ENCODE peak calls at places on chromosomes 4 and X, in eight cellular contexts. D is suprapubic skin, Y is Peyer's patch, N is HepG2, P is testis, B is transverse colon, G is uterus, I is HCT116. U is an unnamed sample.

GRCh38 chr4:121788896-121789295 is 12.2 kb upstream of the EXOSC9 start:
- DNase-seq in P (no peak), D (no peak), I (no peak), N (no peak), B (no peak), G (no peak), Y (no peak), U (no peak)

GRCh38 chrX:119692241-119693031 is 532 bp downstream of the SEPTIN6 start:
- DNase-seq in Y (peak; percentile 80), D (no peak), P (peak; percentile 27), G (no peak), I (no peak), N (no peak), B (peak; percentile 47), U (no peak)

GRCh38 chrX:119573840-119574393 is 446 bp upstream of the UBE2A start:
- DNase-seq in G (peak; percentile 22), P (peak; percentile 22), I (peak; percentile 15), B (no peak), D (no peak), N (peak; percentile 10), Y (no peak), U (peak; percentile 7)

GRCh38 chr4:150451883-150452282 is 130.1 kb upstream of the MAB21L2 start:
- DNase-seq in I (no peak), G (no peak), P (no peak), Y (no peak), D (no peak), B (no peak), N (no peak), U (no peak)

GRCh38 chrX:16733013-16733412 is 13.6 kb downstream of the SYAP1 start:
- DNase-seq in B (no peak), P (no peak), N (no peak), G (no peak), Y (no peak), D (no peak), I (no peak), U (no peak)

GRCh38 chr4:77240469-77241066 is 83.6 kb downstream of the CCNG2 start:
- DNase-seq in B (peak; percentile 62), G (no peak), D (peak; percentile 63), Y (peak; percentile 75), P (peak; percentile 64), I (peak; percentile 51), N (peak; percentile 43), U (peak; percentile 24)

GRCh38 chrX:6460893-6461490 is 73.9 kb downstream of the VCX3A start:
- DNase-seq in G (no peak), B (no peak), Y (no peak), I (no peak), D (no peak), P (no peak), N (no peak), U (no peak)

GRCh38 chrX:118459494-118459893 is 36.1 kb upstream of the DOCK11 start:
- DNase-seq in D (no peak), Y (no peak), P (no peak), I (no peak), G (no peak), N (peak; percentile 23), B (no peak), U (peak; percentile 9)

GRCh38 chr4:85565761-85566480 is 91.0 kb downstream of the ARHGAP24 start:
- DNase-seq in Y (no peak), D (no peak), G (no peak), N (no peak), B (no peak), I (no peak), P (no peak), U (no peak)

GRCh38 chr4:12852338-12853307 is 631.5 kb downstream of the RAB28 start:
- DNase-seq in D (no peak), B (no peak), P (no peak), Y (no peak), N (peak; percentile 76), G (peak; percentile 16), I (peak; percentile 63), U (no peak)

GRCh38 chr4:86921608-86922252 is 13.1 kb upstream of the AFF1 start:
- DNase-seq in G (no peak), N (no peak), P (no peak), Y (no peak), B (no peak), D (no peak), I (no peak), U (no peak)

GRCh38 chrX:74579597-74580209 is 34.7 kb downstream of the RLIM start:
- DNase-seq in N (no peak), B (no peak), I (no peak), D (no peak), Y (no peak), G (no peak), P (no peak), U (no peak)

GRCh38 chrX:145716226-145716625 is 101.4 kb upstream of the SLITRK2 start:
- DNase-seq in G (no peak), P (no peak), Y (no peak), N (no peak), I (no peak), B (no peak), D (no peak), U (no peak)

GRCh38 chr4:145154573-145154972 is 25.8 kb downstream of the OTUD4 start:
- DNase-seq in D (no peak), I (no peak), P (peak; percentile 43), N (peak; percentile 31), G (no peak), Y (no peak), B (no peak), U (no peak)

GRCh38 chrX:63506320-63506719 is 155.2 kb upstream of the SPIN4 start:
- DNase-seq in G (no peak), D (no peak), B (no peak), P (no peak), I (peak; percentile 15), Y (no peak), N (peak; percentile 15), U (no peak)

GRCh38 chr4:82842593-82842992 is 44.0 kb upstream of the SCD5 start:
- DNase-seq in N (peak; percentile 13), I (no peak), Y (no peak), P (no peak), B (no peak), D (no peak), G (no peak), U (no peak)

GRCh38 chr4:17690898-17691297 is 76.5 kb downstream of the MED28 start:
- DNase-seq in B (no peak), P (no peak), D (no peak), N (peak; percentile 72), I (peak; percentile 48), G (no peak), Y (no peak), U (no peak)

GRCh38 chr4:25474690-25475089 is 97.6 kb downstream of the ANAPC4 start:
- DNase-seq in Y (no peak), I (no peak), B (no peak), N (no peak), P (no peak), D (no peak), G (no peak), U (no peak)

GRCh38 chrX:68827256-68827655 is 1.6 kb upstream of the EFNB1 start:
- DNase-seq in N (no peak), B (no peak), I (no peak), P (no peak), Y (no peak), D (no peak), G (no peak), U (no peak)

GRCh38 chrX:110004970-110005369 is 2.1 kb downstream of the TMEM164 start:
- DNase-seq in I (no peak), G (no peak), N (no peak), Y (no peak), B (no peak), P (no peak), D (no peak), U (no peak)

DNA sequence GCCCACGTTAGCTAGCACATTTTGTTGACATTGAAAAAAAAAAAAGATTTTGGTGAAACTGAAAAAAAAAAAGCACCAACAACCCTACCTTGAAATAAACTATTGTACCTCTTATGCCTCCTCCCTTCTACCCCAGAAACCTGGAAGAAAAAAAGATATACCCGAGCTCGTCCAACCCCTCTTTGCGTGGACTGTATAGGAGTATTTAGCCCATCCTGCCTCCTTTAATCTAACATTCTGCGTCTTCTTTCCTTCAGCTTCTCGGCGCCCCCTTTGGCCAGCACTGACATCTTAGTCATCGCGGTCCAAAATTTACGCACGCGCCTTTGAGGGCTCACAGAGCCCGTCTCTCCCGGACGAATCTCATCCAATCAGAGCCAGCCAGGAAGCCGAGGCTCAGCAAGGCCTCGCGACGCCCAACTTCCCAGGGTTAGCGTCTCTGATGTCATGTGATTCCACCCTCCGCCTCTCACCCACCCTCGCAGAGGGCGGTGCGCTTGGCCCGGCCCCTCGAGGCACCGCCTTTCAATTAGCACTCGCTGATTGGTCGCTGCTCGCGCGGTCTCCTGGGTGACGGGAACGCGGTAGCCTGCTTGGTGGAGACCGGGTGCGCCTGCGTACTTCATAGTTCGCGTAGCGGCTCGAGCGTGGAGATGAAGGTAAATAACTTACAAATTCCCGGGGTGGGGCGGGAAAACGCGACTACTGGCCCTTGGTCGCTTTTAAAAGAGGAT is at the start of gene WDR19:
- DNase-seq in P (peak; percentile 99), B (peak; percentile 99), I (peak; percentile 99), Y (peak; percentile 99), N (peak; percentile 99), G (peak; percentile 98), D (peak; percentile 99), U (peak; percentile 95)
- TF ChIP-seq POLR2A in P (no peak), B (no peak), I (no peak), Y (no peak), N (no peak), G (peak; percentile 56), D (no peak), U (peak; percentile 68)

DNA sequence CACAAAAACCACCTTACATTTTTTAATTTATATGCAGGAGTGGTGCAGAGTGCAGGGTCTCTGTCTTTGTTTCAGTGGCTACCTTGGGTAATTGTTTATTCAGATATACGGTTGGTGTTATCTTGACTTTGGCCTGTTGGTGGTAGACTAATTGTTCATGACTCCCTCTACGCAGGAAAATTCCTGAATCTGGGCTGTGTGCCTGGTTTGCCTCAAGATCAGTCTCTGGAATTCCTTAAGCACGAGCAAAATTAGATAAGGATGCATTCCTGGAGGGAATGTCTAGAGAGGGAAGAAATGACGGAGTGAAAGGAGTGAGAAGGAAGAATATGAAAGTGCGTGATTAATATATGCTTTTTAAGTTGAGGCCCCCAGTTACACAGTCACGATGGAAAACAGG is 576.9 kb upstream of the PCDH10 start:
- DNase-seq in P (no peak), Y (no peak), B (no peak), N (no peak), I (no peak), D (no peak), G (no peak), U (no peak)
- TF ChIP-seq CTCF in P (no peak), Y (no peak), B (no peak), N (no peak), I (no peak), D (no peak), G (no peak), U (no peak)

DNA sequence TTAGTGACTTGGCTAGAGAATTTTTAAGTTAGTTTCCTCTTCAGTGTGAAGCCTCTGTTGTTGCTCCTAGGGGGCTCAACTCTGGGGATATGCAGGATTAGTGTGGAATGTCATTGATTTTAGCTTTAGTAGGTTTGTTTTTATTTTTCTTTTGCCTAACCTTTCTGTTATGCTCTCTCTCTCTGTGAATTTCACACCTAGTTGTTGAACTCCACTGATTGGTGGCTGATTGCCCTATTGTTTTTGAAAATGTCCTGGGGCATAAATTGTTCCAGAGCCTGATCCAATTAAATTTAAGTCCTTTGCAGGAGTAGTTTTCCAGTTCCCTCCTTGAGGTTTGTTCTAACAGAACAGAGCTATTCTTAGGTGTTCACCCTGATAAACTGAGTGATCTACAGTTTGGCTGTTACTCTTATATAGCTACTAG is 393.3 kb upstream of the CTSO start:
- DNase-seq in Y (no peak), D (no peak), B (no peak), P (no peak), N (no peak), I (peak; percentile 61), G (no peak), U (no peak)
- H3K4me1 ChIP-seq in Y (no peaks in the 10 kb centered on the region), D (peaks cover 8% of the 10 kb centered on the region), B (peaks cover 3% of the 10 kb centered on the region), P (no peaks in the 10 kb centered on the region), N (no peaks in the 10 kb centered on the region), I (peaks cover 28% of the 10 kb centered on the region), G (no peaks in the 10 kb centered on the region), U (no peaks in the 10 kb centered on the region)

GRCh38 chr4:3765271-3766206 is 646 bp upstream of the ADRA2C start:
- DNase-seq in Y (no peak), G (peak; percentile 67), N (peak; percentile 41), I (no peak), P (peak; percentile 58), B (no peak), D (no peak), U (no peak)
- TF ChIP-seq POLR2A in Y (no peak), G (no peak), N (no peak), I (peak; percentile 38), P (no peak), B (no peak), D (no peak), U (no peak)